ENCODE peak calls at places on chromosomes 5 and 9, in five cellular contexts. V is activated naive CD4-positive, alpha-beta T cell treated with anti-CD3 and anti-CD28 coated beads, Interleukin-2, amount 10 ng/mL, durations not matched to agents 7 days and 5 days; T is epithelial cell of esophagus; R is NCI-H774; O is cardiac muscle cell. Y is an unnamed sample.

GRCh38 chr9:15389636-15390035 is 33.0 kb upstream of the SNAPC3 start:
- DNase-seq in V (no peak), T (no peak), R (no peak), O (no peak), Y (no peak)

GRCh38 chr5:25713259-25713658 is 1068.5 kb upstream of the CDH10 start:
- DNase-seq in V (no peak), T (no peak), R (no peak), O (no peak), Y (no peak)

GRCh38 chr5:56251918-56252553 is 18.9 kb upstream of the ANKRD55 start:
- DNase-seq in V (no peak), T (no peak), R (no peak), O (peak; percentile 60), Y (no peak)

GRCh38 chr9:136105398-136106135 is 10.5 kb upstream of the NACC2 start:
- DNase-seq in V (no peak), T (no peak), R (no peak), O (peak; percentile 34), Y (no peak)

GRCh38 chr5:132526290-132526973 is 16.9 kb downstream of the IL5 start:
- DNase-seq in V (peak; percentile 46), T (peak; percentile 54), R (peak; percentile 33), O (peak; percentile 67), Y (no peak)

GRCh38 chr5:5979761-5980570 is 398.4 kb downstream of the MED10 start:
- DNase-seq in V (no peak), T (no peak), R (no peak), O (no peak), Y (no peak)

GRCh38 chr9:127384016-127384730 is 12.8 kb upstream of the SLC2A8 start:
- DNase-seq in V (no peak), T (no peak), R (no peak), O (no peak), Y (no peak)

GRCh38 chr5:119275873-119276214 is 80.0 kb upstream of the TNFAIP8 start:
- DNase-seq in V (no peak), T (no peak), R (no peak), O (no peak), Y (no peak)

GRCh38 chr5:40796487-40796889 is 1.7 kb downstream of the PRKAA1 start:
- DNase-seq in V (no peak), T (peak; percentile 48), R (no peak), O (peak; percentile 86), Y (no peak)

Y was measured in ureter.